ENCODE peak calls at places on chromosomes 13 and 19, in ten cellular contexts. H is H54; D is activated CD4-positive, alpha-beta T cell treated with anti-CD3 and anti-CD28 coated beads for 1 hour; R is activated effector memory CD4-positive, alpha-beta T cell treated with anti-CD3 and anti-CD28 coated beads, Interleukin-2, amount 50 U/mL, for 16 hours; L is omental fat pad; J is nephron progenitor cell; E is NCI-H2081; P is Kasumi-1; N is KG1; M is NCI-H345. I is an unnamed sample.

GRCh38 chr13:98325724-98326123 is 148.7 kb upstream of the RNF113B start:
- DNase-seq in H (no peak), D (no peak), R (no peak), L (no peak), J (no peak), E (peak), P (no peak), N (no peak), M (no peak), I (no peak)

GRCh38 chr19:3359850-3360493 is 6.4 kb upstream of the NFIC start:
- DNase-seq in H (no peak), D (peak), R (peak), L (no peak), J (peak), E (no peak), P (no peak), N (no peak), M (peak), I (no peak)

GRCh38 chr19:15463865-15464371 is 426 bp downstream of the RASAL3 start:
- DNase-seq in H (no peak), D (peak), R (peak), L (no peak), J (no peak), E (no peak), P (peak), N (peak), M (no peak), I (no peak)

GRCh38 chr19:56633021-56633420 is 9.9 kb upstream of the SMIM17 start:
- DNase-seq in H (no peak), D (no peak), R (no peak), L (no peak), J (no peak), E (no peak), P (no peak), N (no peak), M (no peak), I (no peak)

GRCh38 chr13:91567485-91568207 is 169.2 kb downstream of the GPC5 start:
- DNase-seq in H (no peak), D (no peak), R (no peak), L (no peak), J (no peak), E (no peak), P (no peak), N (no peak), M (no peak), I (no peak)

GRCh38 chr19:4534836-4535658 is at the start of gene PLIN5:
- DNase-seq in H (no peak), D (peak), R (peak), L (peak), J (peak), E (peak), P (no peak), N (no peak), M (peak), I (no peak)

GRCh38 chr19:46016426-46017094 is 6.3 kb downstream of the PGLYRP1 start:
- DNase-seq in H (peak), D (peak), R (peak), L (peak), J (peak), E (peak), P (peak), N (peak), M (peak), I (no peak)

GRCh38 chr13:67061750-67062149 is 168.4 kb downstream of the PCDH9 start:
- DNase-seq in H (no peak), D (no peak), R (no peak), L (no peak), J (no peak), E (no peak), P (no peak), N (no peak), M (no peak), I (no peak)

GRCh38 chr19:10784257-10784656 is 51.8 kb downstream of the TMED1 start:
- DNase-seq in H (no peak), D (no peak), R (no peak), L (no peak), J (no peak), E (no peak), P (peak), N (peak), M (no peak), I (peak)

GRCh38 chr19:3210347-3211017 is 14.0 kb upstream of the CELF5 start:
- DNase-seq in H (no peak), D (peak), R (peak), L (no peak), J (peak), E (peak), P (peak), N (no peak), M (peak), I (no peak)

GRCh38 chr13:53201454-53202225 is 173.0 kb downstream of the OLFM4 start:
- DNase-seq in H (no peak), D (no peak), R (no peak), L (no peak), J (peak), E (no peak), P (no peak), N (no peak), M (peak), I (no peak)

GRCh38 chr13:52419080-52419479 is 13.1 kb upstream of the THSD1 start:
- DNase-seq in H (no peak), D (no peak), R (no peak), L (no peak), J (no peak), E (no peak), P (no peak), N (no peak), M (no peak), I (no peak)

GRCh38 chr13:32254416-32254815 is 60.7 kb downstream of the ZAR1L start:
- DNase-seq in H (no peak), D (no peak), R (no peak), L (no peak), J (no peak), E (no peak), P (no peak), N (no peak), M (no peak), I (no peak)

GRCh38 chr19:3135961-3136683 is at the start of gene GNA15:
- DNase-seq in H (no peak), D (no peak), R (peak), L (no peak), J (no peak), E (no peak), P (peak), N (no peak), M (no peak), I (no peak)

GRCh38 chr13:31835932-31836331 is 96.6 kb downstream of the RXFP2 start:
- DNase-seq in H (peak), D (no peak), R (no peak), L (no peak), J (no peak), E (peak), P (no peak), N (no peak), M (peak), I (no peak)

GRCh38 chr13:112849500-112849899 is 119.5 kb upstream of the MCF2L start:
- DNase-seq in H (no peak), D (no peak), R (no peak), L (no peak), J (no peak), E (peak), P (no peak), N (no peak), M (peak), I (no peak)

GRCh38 chr13:47875206-47875605 is 125.9 kb downstream of the SUCLA2 start:
- DNase-seq in H (no peak), D (no peak), R (no peak), L (no peak), J (no peak), E (no peak), P (peak), N (no peak), M (no peak), I (no peak)

GRCh38 chr13:52925221-52925620 is 76.8 kb upstream of the PCDH8 start:
- DNase-seq in H (no peak), D (no peak), R (no peak), L (no peak), J (no peak), E (no peak), P (no peak), N (no peak), M (no peak), I (no peak)

GRCh38 chr13:26503826-26504594 is 53.5 kb upstream of the WASF3 start:
- DNase-seq in H (no peak), D (no peak), R (no peak), L (no peak), J (no peak), E (no peak), P (no peak), N (no peak), M (no peak), I (no peak)

GRCh38 chr19:56595548-56595899 is 422 bp downstream of the ZNF71 start:
- DNase-seq in H (no peak), D (no peak), R (no peak), L (no peak), J (no peak), E (no peak), P (no peak), N (no peak), M (no peak), I (no peak)

GRCh38 chr13:20828540-20829364 is 55.0 kb upstream of the EEF1AKMT1 start:
- DNase-seq in H (no peak), D (no peak), R (no peak), L (no peak), J (peak), E (peak), P (peak), N (peak), M (peak), I (no peak)

GRCh38 chr13:99433543-99434075 is 67.7 kb upstream of the TM9SF2 start:
- DNase-seq in H (no peak), D (no peak), R (no peak), L (no peak), J (no peak), E (no peak), P (no peak), N (no peak), M (no peak), I (no peak)

GRCh38 chr13:21322304-21322965 is 136.7 kb downstream of the ZDHHC20 start:
- DNase-seq in H (no peak), D (no peak), R (no peak), L (no peak), J (no peak), E (no peak), P (no peak), N (no peak), M (no peak), I (no peak)

GRCh38 chr19:41808663-41809566 is 12.5 kb downstream of the CEACAM3 start:
- DNase-seq in H (no peak), D (no peak), R (peak), L (no peak), J (no peak), E (no peak), P (no peak), N (no peak), M (no peak), I (no peak)

GRCh38 chr19:19267305-19267704 is 5.8 kb downstream of the TM6SF2 start:
- DNase-seq in H (no peak), D (no peak), R (no peak), L (no peak), J (no peak), E (no peak), P (no peak), N (no peak), M (no peak), I (no peak)

GRCh38 chr13:90201676-90202425 is 1145.6 kb upstream of the MIR17HG start:
- DNase-seq in H (no peak), D (no peak), R (no peak), L (no peak), J (no peak), E (no peak), P (no peak), N (no peak), M (no peak), I (no peak)

GRCh38 chr19:38924383-38924782 is 6.2 kb downstream of the SARS2 start:
- DNase-seq in H (no peak), D (no peak), R (no peak), L (no peak), J (no peak), E (no peak), P (no peak), N (no peak), M (no peak), I (no peak)

GRCh38 chr13:19984430-19985218 is 26.1 kb downstream of the ZMYM2 start:
- DNase-seq in H (peak), D (no peak), R (peak), L (no peak), J (no peak), E (peak), P (peak), N (no peak), M (no peak), I (no peak)

GRCh38 chr19:54011507-54012211 is 20.2 kb downstream of the CACNG6 start:
- DNase-seq in H (no peak), D (no peak), R (no peak), L (no peak), J (peak), E (no peak), P (no peak), N (no peak), M (no peak), I (no peak)

GRCh38 chr13:24982333-24982999 is 113.5 kb upstream of the PABPC3 start:
- DNase-seq in H (no peak), D (no peak), R (no peak), L (no peak), J (no peak), E (peak), P (no peak), N (no peak), M (peak), I (no peak)

GRCh38 chr13:110882228-110882627 is 32.6 kb downstream of the ANKRD10 start:
- DNase-seq in H (no peak), D (no peak), R (no peak), L (no peak), J (no peak), E (no peak), P (no peak), N (no peak), M (no peak), I (no peak)

GRCh38 chr13:33446821-33447481 is 161.4 kb upstream of the STARD13 start:
- DNase-seq in H (no peak), D (no peak), R (no peak), L (no peak), J (no peak), E (peak), P (no peak), N (no peak), M (no peak), I (no peak)

GRCh38 chr19:14449321-14449720 is 16.2 kb downstream of the PKN1 start:
- DNase-seq in H (no peak), D (no peak), R (no peak), L (no peak), J (no peak), E (no peak), P (no peak), N (no peak), M (no peak), I (no peak)

GRCh38 chr19:6501740-6502648 is at the start of gene TUBB4A:
- DNase-seq in H (no peak), D (no peak), R (peak), L (no peak), J (peak), E (no peak), P (peak), N (no peak), M (no peak), I (no peak)

GRCh38 chr19:32273483-32273882 is 71.9 kb upstream of the ZNF507 start:
- DNase-seq in H (no peak), D (no peak), R (no peak), L (no peak), J (no peak), E (no peak), P (no peak), N (no peak), M (no peak), I (no peak)

GRCh38 chr13:49336655-49337054 is 88.9 kb downstream of the CDADC1 start:
- DNase-seq in H (no peak), D (no peak), R (no peak), L (no peak), J (no peak), E (no peak), P (no peak), N (no peak), M (no peak), I (no peak)